ENCODE peak calls at places on chromosomes 3 and 15, in four cellular contexts. One of them, this sample, is unnamed.

GRCh38 chr15:70050970-70051369 is 46.7 kb downstream of the TLE3 start:
- DNase-seq in neural progenitor cell: no peak
- DNase-seq in GM13976: no peak
- DNase-seq in HL-60: no peak
- DNase-seq in this sample: peak; percentile 38

GRCh38 chr3:52866427-52866826 is 30.9 kb downstream of the STIMATE start:
- DNase-seq in HL-60: no peak
- DNase-seq in neural progenitor cell: no peak
- DNase-seq in GM13976: no peak
- DNase-seq in this sample: no peak

GRCh38 chr3:101888653-101889052 is 39.3 kb downstream of the NFKBIZ start:
- DNase-seq in GM13976: no peak
- DNase-seq in neural progenitor cell: no peak
- DNase-seq in HL-60: no peak
- DNase-seq in this sample: no peak

GRCh38 chr3:168071971-168072645 is 23.6 kb downstream of the GOLIM4 start:
- DNase-seq in neural progenitor cell: no peak
- DNase-seq in GM13976: no peak
- DNase-seq in HL-60: no peak
- DNase-seq in this sample: no peak

GRCh38 chr15:69086427-69087205 is 72.1 kb downstream of the NOX5 start:
- DNase-seq in GM13976: no peak
- DNase-seq in neural progenitor cell: peak; percentile 51
- DNase-seq in HL-60: no peak
- DNase-seq in this sample: no peak

GRCh38 chr3:62607287-62608029 is 234.1 kb upstream of the FEZF2 start:
- DNase-seq in neural progenitor cell: peak; percentile 39
- DNase-seq in HL-60: no peak
- DNase-seq in GM13976: no peak
- DNase-seq in this sample: no peak

GRCh38 chr3:188003188-188004171 is 150.5 kb upstream of the LPP start:
- DNase-seq in HL-60: no peak
- DNase-seq in GM13976: no peak
- DNase-seq in neural progenitor cell: no peak
- DNase-seq in this sample: no peak

GRCh38 chr3:185337231-185337816 is 25.6 kb upstream of the MAP3K13 start:
- DNase-seq in neural progenitor cell: no peak
- DNase-seq in GM13976: no peak
- DNase-seq in HL-60: no peak
- DNase-seq in this sample: no peak

GRCh38 chr3:28150465-28151206 is 90.8 kb upstream of the CMC1 start:
- DNase-seq in neural progenitor cell: no peak
- DNase-seq in HL-60: no peak
- DNase-seq in GM13976: no peak
- DNase-seq in this sample: no peak

GRCh38 chr3:3259181-3259580 is 79.7 kb upstream of the CRBN start:
- DNase-seq in HL-60: no peak
- DNase-seq in neural progenitor cell: no peak
- DNase-seq in GM13976: no peak
- DNase-seq in this sample: no peak

GRCh38 chr15:90581771-90582471 is 52.2 kb downstream of the CRTC3 start:
- DNase-seq in HL-60: peak; percentile 29
- DNase-seq in GM13976: no peak
- DNase-seq in neural progenitor cell: no peak
- DNase-seq in this sample: no peak

GRCh38 chr3:183687705-183688104 is 9.9 kb upstream of the YEATS2 start:
- DNase-seq in neural progenitor cell: no peak
- DNase-seq in GM13976: no peak
- DNase-seq in HL-60: no peak
- DNase-seq in this sample: no peak

GRCh38 chr3:180282386-180282785 is 245.6 kb upstream of the PEX5L start:
- DNase-seq in HL-60: no peak
- DNase-seq in GM13976: no peak
- DNase-seq in neural progenitor cell: no peak
- DNase-seq in this sample: no peak

GRCh38 chr3:23159929-23160328 is 43.2 kb upstream of the UBE2E2 start:
- DNase-seq in neural progenitor cell: no peak
- DNase-seq in HL-60: no peak
- DNase-seq in GM13976: no peak
- DNase-seq in this sample: no peak

GRCh38 chr3:10602769-10603768 is 97.7 kb upstream of the ATP2B2 start:
- DNase-seq in GM13976: peak; percentile 43
- DNase-seq in neural progenitor cell: no peak
- DNase-seq in HL-60: no peak
- DNase-seq in this sample: no peak

GRCh38 chr15:77144492-77145070 is 73.7 kb upstream of the TSPAN3 start:
- DNase-seq in neural progenitor cell: no peak
- DNase-seq in HL-60: no peak
- DNase-seq in GM13976: no peak
- DNase-seq in this sample: no peak

GRCh38 chr3:105598047-105598796 is 231.5 kb downstream of the ALCAM start:
- DNase-seq in GM13976: no peak
- DNase-seq in HL-60: no peak
- DNase-seq in neural progenitor cell: no peak
- DNase-seq in this sample: no peak

GRCh38 chr15:25707656-25708365 is 155.3 kb downstream of the ATP10A start:
- DNase-seq in neural progenitor cell: no peak
- DNase-seq in GM13976: no peak
- DNase-seq in HL-60: no peak
- DNase-seq in this sample: no peak

GRCh38 chr15:51375966-51376640 is 34.6 kb downstream of the GLDN start:
- DNase-seq in GM13976: no peak
- DNase-seq in neural progenitor cell: no peak
- DNase-seq in HL-60: no peak
- DNase-seq in this sample: no peak

GRCh38 chr3:182248349-182248880 is 536.7 kb downstream of the SOX2 start:
- DNase-seq in neural progenitor cell: no peak
- DNase-seq in HL-60: peak; percentile 7
- DNase-seq in GM13976: peak; percentile 20
- DNase-seq in this sample: no peak

GRCh38 chr3:184284696-184285095 is 8.9 kb downstream of the ECE2 start:
- DNase-seq in GM13976: peak; percentile 66
- DNase-seq in HL-60: peak; percentile 62
- DNase-seq in neural progenitor cell: peak; percentile 88
- DNase-seq in this sample: no peak

GRCh38 chr3:169327969-169328368 is 335.5 kb downstream of the MECOM start:
- DNase-seq in GM13976: no peak
- DNase-seq in neural progenitor cell: no peak
- DNase-seq in HL-60: peak; percentile 68
- DNase-seq in this sample: peak; percentile 72

GRCh38 chr3:193982258-193982659 is 153.7 kb upstream of the HES1 start:
- DNase-seq in HL-60: no peak
- DNase-seq in neural progenitor cell: no peak
- DNase-seq in GM13976: no peak
- DNase-seq in this sample: no peak

GRCh38 chr3:31173118-31173718 is 278.8 kb upstream of the GADL1 start:
- DNase-seq in neural progenitor cell: no peak
- DNase-seq in HL-60: no peak
- DNase-seq in GM13976: no peak
- DNase-seq in this sample: no peak

GRCh38 chr3:150469031-150469930 is 61.2 kb downstream of the TSC22D2 start:
- DNase-seq in GM13976: no peak
- DNase-seq in neural progenitor cell: no peak
- DNase-seq in HL-60: no peak
- DNase-seq in this sample: no peak

GRCh38 chr15:100769043-100769974 is 110.3 kb upstream of the ALDH1A3 start:
- DNase-seq in HL-60: no peak
- DNase-seq in neural progenitor cell: no peak
- DNase-seq in GM13976: peak; percentile 23
- DNase-seq in this sample: no peak

GRCh38 chr3:9238727-9239295 is 10.6 kb downstream of the SRGAP3 start:
- DNase-seq in neural progenitor cell: no peak
- DNase-seq in GM13976: no peak
- DNase-seq in HL-60: no peak
- DNase-seq in this sample: no peak

GRCh38 chr3:186432189-186432588 is 70.2 kb upstream of the DGKG start:
- DNase-seq in neural progenitor cell: no peak
- DNase-seq in GM13976: no peak
- DNase-seq in HL-60: no peak
- DNase-seq in this sample: no peak

GRCh38 chr3:185320949-185321348 is 42.0 kb upstream of the MAP3K13 start:
- DNase-seq in HL-60: no peak
- DNase-seq in GM13976: no peak
- DNase-seq in neural progenitor cell: no peak
- DNase-seq in this sample: no peak

DNA sequence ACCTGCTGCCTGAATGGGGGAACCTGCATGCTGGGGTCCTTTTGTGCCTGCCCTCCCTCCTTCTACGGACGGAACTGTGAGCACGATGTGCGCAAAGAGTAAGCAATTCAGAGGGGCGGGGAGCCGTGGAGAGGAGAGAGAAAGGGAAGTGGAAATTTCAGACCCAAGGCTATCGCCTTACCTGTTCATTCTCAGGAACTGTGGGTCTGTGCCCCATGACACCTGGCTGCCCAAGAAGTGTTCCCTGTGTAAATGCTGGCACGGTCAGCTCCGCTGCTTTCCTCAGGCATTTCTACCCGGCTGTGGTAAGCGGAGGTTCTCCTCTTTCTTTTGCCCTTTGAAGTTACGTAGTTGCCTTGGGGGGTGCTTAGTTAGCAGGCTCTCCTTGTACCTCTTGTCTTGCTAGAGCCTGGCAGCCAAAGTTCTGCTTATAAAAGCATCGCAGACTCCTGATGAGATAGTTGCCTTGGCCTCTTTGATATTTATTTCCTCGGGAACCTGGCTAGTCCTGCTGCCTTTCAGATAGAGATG is 13.7 kb upstream of the LRRC2 start:
- DNase-seq in neural progenitor cell: no peak
- DNase-seq in HL-60: no peak
- DNase-seq in GM13976: no peak
- DNase-seq in this sample: no peak
- TF ChIP-seq CTCF in neural progenitor cell: no peak
- TF ChIP-seq CTCF in HL-60: no peak
- TF ChIP-seq CTCF in GM13976: no peak
- TF ChIP-seq CTCF in this sample: no peak

GRCh38 chr3:138945646-138946553 is 1.0 kb downstream of the FOXL2 start:
- DNase-seq in HL-60: peak; percentile 64
- DNase-seq in neural progenitor cell: peak; percentile 66
- DNase-seq in GM13976: peak; percentile 45
- DNase-seq in this sample: no peak
- TF ChIP-seq CTCF in HL-60: peak; percentile 29
- TF ChIP-seq CTCF in neural progenitor cell: peak; percentile 41
- TF ChIP-seq CTCF in GM13976: no peak
- TF ChIP-seq CTCF in this sample: peak; percentile 15

GRCh38 chr3:137217733-137218132 is 259.9 kb downstream of the IL20RB start:
- DNase-seq in neural progenitor cell: peak; percentile 59
- DNase-seq in GM13976: no peak
- DNase-seq in HL-60: no peak
- DNase-seq in this sample: no peak
- TF ChIP-seq CTCF in neural progenitor cell: peak; percentile 84
- TF ChIP-seq CTCF in GM13976: peak; percentile 22
- TF ChIP-seq CTCF in HL-60: no peak
- TF ChIP-seq CTCF in this sample: no peak

GRCh38 chr3:125126323-125126722 is 70.5 kb upstream of the HEG1 start:
- DNase-seq in GM13976: no peak
- DNase-seq in neural progenitor cell: no peak
- DNase-seq in HL-60: no peak
- DNase-seq in this sample: no peak
- TF ChIP-seq CTCF in GM13976: no peak
- TF ChIP-seq CTCF in neural progenitor cell: no peak
- TF ChIP-seq CTCF in HL-60: no peak
- TF ChIP-seq CTCF in this sample: no peak

DNA sequence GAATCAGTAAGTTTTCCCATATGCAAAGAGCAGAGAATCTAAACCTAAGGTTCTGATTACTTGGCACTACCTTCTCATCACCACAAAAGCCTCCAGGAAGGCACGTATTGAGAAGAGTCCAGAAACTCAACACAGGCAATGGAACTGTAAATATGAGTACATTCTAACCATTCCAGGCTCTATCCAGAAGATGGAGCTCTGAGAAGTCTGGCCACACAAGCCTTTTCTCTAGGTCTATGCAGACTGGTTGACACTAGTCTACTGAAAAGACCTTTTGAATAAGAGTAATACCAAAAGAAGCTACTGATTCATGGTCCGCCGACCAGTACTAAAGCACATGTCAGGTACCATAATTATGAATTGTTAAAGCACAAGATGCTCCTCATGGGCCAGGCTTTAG is 12.2 kb upstream of the NCKIPSD start:
- DNase-seq in neural progenitor cell: no peak
- DNase-seq in HL-60: no peak
- DNase-seq in GM13976: no peak
- DNase-seq in this sample: no peak
- TF ChIP-seq CTCF in neural progenitor cell: no peak
- TF ChIP-seq CTCF in HL-60: no peak
- TF ChIP-seq CTCF in GM13976: no peak
- TF ChIP-seq CTCF in this sample: no peak

GRCh38 chr3:170488802-170489201 is 70.1 kb downstream of the CLDN11 start:
- DNase-seq in GM13976: no peak
- DNase-seq in HL-60: no peak
- DNase-seq in neural progenitor cell: no peak
- DNase-seq in this sample: no peak
- TF ChIP-seq CTCF in GM13976: no peak
- TF ChIP-seq CTCF in HL-60: no peak
- TF ChIP-seq CTCF in neural progenitor cell: no peak
- TF ChIP-seq CTCF in this sample: no peak

GRCh38 chr3:117349566-117349965 is 640.0 kb downstream of the TUSC7 start:
- DNase-seq in GM13976: no peak
- DNase-seq in HL-60: no peak
- DNase-seq in neural progenitor cell: no peak
- DNase-seq in this sample: no peak

GRCh38 chr3:117350386-117350785 is 640.8 kb downstream of the TUSC7 start:
- DNase-seq in HL-60: no peak
- DNase-seq in neural progenitor cell: no peak
- DNase-seq in GM13976: no peak
- DNase-seq in this sample: no peak

GRCh38 chr3:117358717-117359314 is 649.2 kb downstream of the TUSC7 start:
- DNase-seq in neural progenitor cell: peak; percentile 46
- DNase-seq in GM13976: no peak
- DNase-seq in HL-60: no peak
- DNase-seq in this sample: no peak

GRCh38 chr3:117356296-117356695 is 646.7 kb downstream of the TUSC7 start:
- DNase-seq in neural progenitor cell: peak; percentile 70
- DNase-seq in HL-60: no peak
- DNase-seq in GM13976: no peak
- DNase-seq in this sample: no peak

DNA sequence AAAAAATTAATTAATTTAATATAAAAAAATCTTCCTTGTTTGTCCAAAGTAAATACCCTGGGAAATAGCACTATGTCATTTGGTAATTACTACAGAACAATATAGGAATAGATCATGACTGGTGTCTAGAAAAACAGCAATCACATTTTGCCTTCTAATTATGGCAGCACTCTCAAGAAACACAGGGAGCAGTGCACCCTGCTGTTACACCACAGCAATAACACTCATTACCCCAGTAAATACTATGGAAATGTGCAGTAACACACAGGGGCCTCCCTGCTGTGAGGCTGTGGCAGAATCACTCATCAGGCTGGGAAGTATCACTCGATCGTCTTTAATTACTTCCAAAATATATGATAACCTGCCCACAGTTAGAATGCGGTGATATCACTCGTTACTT is 646.0 kb downstream of the TUSC7 start:
- DNase-seq in HL-60: peak; percentile 2
- DNase-seq in GM13976: peak; percentile 9
- DNase-seq in neural progenitor cell: peak; percentile 71
- DNase-seq in this sample: no peak
- TF ChIP-seq CTCF in HL-60: peak; percentile 20
- TF ChIP-seq CTCF in GM13976: peak; percentile 16
- TF ChIP-seq CTCF in neural progenitor cell: peak; percentile 54
- TF ChIP-seq CTCF in this sample: peak; percentile 32